ENCODE peak calls at places on chromosome 4, in eight cellular contexts. W, I, U, Y, E, S, Q and X are unnamed samples.

GRCh38 chr4:29079260-29079659 is 1640.9 kb upstream of the PCDH7 start:
- DNase-seq in W (no peak), I (no peak), U (no peak), Y (no peak), E (no peak), S (no peak), Q (no peak), X (no peak)

GRCh38 chr4:69054578-69055200 is 41.6 kb upstream of the UGT2B7 start:
- DNase-seq in W (peak), I (peak), U (no peak), Y (no peak), E (no peak), S (peak), Q (no peak), X (no peak)

GRCh38 chr4:129583868-129584267 is 487.9 kb downstream of the C4orf33 start:
- DNase-seq in W (no peak), I (peak), U (no peak), Y (peak), E (no peak), S (no peak), Q (no peak), X (no peak)

GRCh38 chr4:187090401-187090800 is 366.7 kb upstream of the FAT1 start:
- DNase-seq in W (peak), I (no peak), U (no peak), Y (no peak), E (no peak), S (no peak), Q (peak), X (no peak)

GRCh38 chr4:37780444-37781133 is 45.9 kb upstream of the PGM2 start:
- DNase-seq in W (no peak), I (no peak), U (peak), Y (peak), E (no peak), S (no peak), Q (no peak), X (no peak)

GRCh38 chr4:184898793-184899192 is 73.0 kb upstream of the ACSL1 start:
- DNase-seq in W (no peak), I (no peak), U (no peak), Y (no peak), E (no peak), S (peak), Q (no peak), X (no peak)

GRCh38 chr4:116639070-116639577 is 446.3 kb downstream of the TRAM1L1 start:
- DNase-seq in W (no peak), I (no peak), U (peak), Y (no peak), E (no peak), S (no peak), Q (no peak), X (no peak)

GRCh38 chr4:173528378-173529321 is 1.4 kb downstream of the HAND2 start:
- DNase-seq in W (no peak), I (peak), U (no peak), Y (no peak), E (no peak), S (no peak), Q (no peak), X (peak)

GRCh38 chr4:67754288-67754687 is at the start of gene GNRHR:
- DNase-seq in W (no peak), I (no peak), U (no peak), Y (no peak), E (no peak), S (no peak), Q (no peak), X (no peak)

GRCh38 chr4:17511041-17511949 is 595 bp downstream of the QDPR start:
- DNase-seq in W (peak), I (peak), U (peak), Y (peak), E (peak), S (peak), Q (no peak), X (peak)

GRCh38 chr4:71974681-71975080 is 57.1 kb upstream of the NPFFR2 start:
- DNase-seq in W (peak), I (no peak), U (no peak), Y (no peak), E (no peak), S (peak), Q (peak), X (no peak)